ENCODE peak calls at places on chromosome 15, in five cellular contexts. N is amniotic epithelial cell, H is H7, E is left lobe of liver, W is astrocyte. Q is an unnamed sample.

GRCh38 chr15:27764339-27764738 is 334.8 kb downstream of the OCA2 start:
- DNase-seq in N (no peak), W (no peak), H (no peak), E (no peak), Q (no peak)

GRCh38 chr15:62075595-62076279 is 9.0 kb downstream of the C2CD4A start:
- DNase-seq in W (peak; percentile 43), N (peak; percentile 43), E (no peak), H (no peak), Q (peak; percentile 77)

GRCh38 chr15:25811481-25811906 is 51.6 kb downstream of the ATP10A start:
- DNase-seq in E (no peak), H (no peak), N (no peak), W (no peak), Q (no peak)

GRCh38 chr15:62888628-62889027 is 153.9 kb upstream of the TPM1 start:
- DNase-seq in E (no peak), H (no peak), N (no peak), W (no peak), Q (no peak)

GRCh38 chr15:71888797-71889196 is 78.4 kb downstream of the NR2E3 start:
- DNase-seq in W (no peak), E (no peak), N (no peak), H (no peak), Q (no peak)

GRCh38 chr15:81312790-81313543 is 11.0 kb downstream of the STARD5 start:
- DNase-seq in H (no peak), E (peak; percentile 43), W (peak; percentile 98), N (peak; percentile 99), Q (peak; percentile 98)

GRCh38 chr15:36724901-36725300 is 145.5 kb downstream of the CDIN1 start:
- DNase-seq in H (no peak), E (no peak), W (no peak), N (no peak), Q (no peak)

GRCh38 chr15:98713585-98714001 is 65.3 kb downstream of the IGF1R start:
- DNase-seq in N (no peak), H (no peak), E (no peak), W (no peak), Q (no peak)

GRCh38 chr15:39132071-39132470 is 448.8 kb upstream of the THBS1 start:
- DNase-seq in W (no peak), N (peak; percentile 31), E (no peak), H (no peak), Q (no peak)

GRCh38 chr15:38817427-38818155 is 253.0 kb upstream of the RASGRP1 start:
- DNase-seq in E (peak; percentile 86), N (peak; percentile 28), H (peak; percentile 79), W (peak; percentile 42), Q (peak; percentile 42)

GRCh38 chr15:89630974-89631901 is 24.0 kb downstream of the KIF7 start:
- DNase-seq in H (peak; percentile 52), E (peak; percentile 14), W (no peak), N (no peak), Q (no peak)

GRCh38 chr15:62739507-62739906 is 303.0 kb upstream of the TPM1 start:
- DNase-seq in H (no peak), N (peak; percentile 86), W (peak; percentile 89), E (no peak), Q (peak; percentile 40)

GRCh38 chr15:100032358-100033080 is 299.3 kb upstream of the LYSMD4 start:
- DNase-seq in N (no peak), H (no peak), W (peak; percentile 85), E (no peak), Q (peak; percentile 12)

GRCh38 chr15:57019496-57020160 is 101.2 kb downstream of the TCF12 start:
- DNase-seq in H (no peak), E (no peak), N (no peak), W (peak; percentile 21), Q (no peak)

GRCh38 chr15:28273468-28273867 is 48.5 kb downstream of the HERC2 start:
- DNase-seq in E (no peak), H (peak; percentile 74), W (no peak), N (peak; percentile 45), Q (peak; percentile 62)

GRCh38 chr15:60362318-60363023 is 35.3 kb downstream of the ANXA2 start:
- DNase-seq in E (no peak), W (peak; percentile 81), H (no peak), N (peak; percentile 89), Q (peak; percentile 81)

GRCh38 chr15:88894819-88895767 is at the start of gene HAPLN3:
- DNase-seq in N (peak; percentile 61), E (no peak), W (no peak), H (peak; percentile 87), Q (peak; percentile 50)

GRCh38 chr15:45664451-45664850 is 29.6 kb downstream of the SQOR start:
- DNase-seq in H (no peak), W (peak; percentile 42), N (peak; percentile 49), E (no peak), Q (peak; percentile 67)

GRCh38 chr15:85771781-85772445 is 22.8 kb downstream of the KLHL25 start:
- DNase-seq in W (no peak), N (no peak), H (peak; percentile 36), E (peak; percentile 82), Q (peak; percentile 43)

GRCh38 chr15:64989331-64990167 is at the start of gene SPG21:
- DNase-seq in H (peak; percentile 96), E (peak; percentile 92), N (peak; percentile 90), W (peak; percentile 85), Q (peak; percentile 95)

GRCh38 chr15:68286256-68286655 is 8.7 kb downstream of the FEM1B start:
- DNase-seq in N (no peak), W (no peak), H (no peak), E (no peak), Q (no peak)

GRCh38 chr15:89038146-89038545 is 50.1 kb upstream of the ABHD2 start:
- DNase-seq in N (no peak), E (no peak), W (no peak), H (no peak), Q (no peak)

GRCh38 chr15:50055333-50056278 is 63.4 kb downstream of the ATP8B4 start:
- DNase-seq in E (no peak), N (peak; percentile 100), W (peak; percentile 89), H (no peak), Q (peak; percentile 97)